ENCODE peak calls at places on chromosomes 6 and 20, in eight cellular contexts. One of them, this sample, is unnamed.

GRCh38 chr20:24504331-24505285 is 35.2 kb downstream of the SYNDIG1 start:
- DNase-seq in GM20000: no peak
- DNase-seq in WTC11: no peak
- DNase-seq in GM10248: no peak
- DNase-seq in HFF-Myc: no peak
- DNase-seq in A549: no peak
- DNase-seq in endothelial cell: no peak
- DNase-seq in stomach: no peak
- DNase-seq in this sample: no peak

GRCh38 chr6:163323274-163323673 is 91.2 kb upstream of the QKI start:
- DNase-seq in A549: no peak
- DNase-seq in GM10248: no peak
- DNase-seq in GM20000: no peak
- DNase-seq in WTC11: no peak
- DNase-seq in HFF-Myc: no peak
- DNase-seq in endothelial cell: no peak
- DNase-seq in stomach: no peak
- DNase-seq in this sample: no peak

GRCh38 chr20:51636123-51636522 is 93.6 kb upstream of the NFATC2 start:
- DNase-seq in A549: no peak
- DNase-seq in GM20000: no peak
- DNase-seq in HFF-Myc: no peak
- DNase-seq in stomach: no peak
- DNase-seq in WTC11: no peak
- DNase-seq in GM10248: no peak
- DNase-seq in endothelial cell: no peak
- DNase-seq in this sample: no peak

GRCh38 chr20:12171927-12172581 is 254.4 kb downstream of the BTBD3 start:
- DNase-seq in GM10248: no peak
- DNase-seq in WTC11: no peak
- DNase-seq in HFF-Myc: no peak
- DNase-seq in stomach: no peak
- DNase-seq in A549: no peak
- DNase-seq in GM20000: no peak
- DNase-seq in endothelial cell: no peak
- DNase-seq in this sample: no peak

GRCh38 chr6:39276379-39276995 is 37.7 kb downstream of the KCNK17 start:
- DNase-seq in WTC11: no peak
- DNase-seq in HFF-Myc: no peak
- DNase-seq in A549: no peak
- DNase-seq in GM20000: no peak
- DNase-seq in stomach: no peak
- DNase-seq in endothelial cell: no peak
- DNase-seq in GM10248: no peak
- DNase-seq in this sample: no peak

GRCh38 chr20:63648895-63649589 is 4.2 kb downstream of the STMN3 start:
- DNase-seq in GM20000: no peak
- DNase-seq in A549: no peak
- DNase-seq in HFF-Myc: no peak
- DNase-seq in WTC11: no peak
- DNase-seq in endothelial cell: no peak
- DNase-seq in stomach: no peak
- DNase-seq in GM10248: no peak
- DNase-seq in this sample: no peak

GRCh38 chr6:20693466-20694063 is 159.3 kb downstream of the CDKAL1 start:
- DNase-seq in HFF-Myc: no peak
- DNase-seq in GM20000: no peak
- DNase-seq in WTC11: no peak
- DNase-seq in endothelial cell: no peak
- DNase-seq in stomach: no peak
- DNase-seq in GM10248: no peak
- DNase-seq in A549: no peak
- DNase-seq in this sample: no peak

GRCh38 chr6:33655155-33655554 is 34.0 kb downstream of the ITPR3 start:
- DNase-seq in HFF-Myc: peak; percentile 70
- DNase-seq in endothelial cell: no peak
- DNase-seq in GM20000: no peak
- DNase-seq in WTC11: no peak
- DNase-seq in GM10248: no peak
- DNase-seq in A549: no peak
- DNase-seq in stomach: no peak
- DNase-seq in this sample: no peak

GRCh38 chr6:12354499-12354898 is 64.3 kb downstream of the EDN1 start:
- DNase-seq in endothelial cell: no peak
- DNase-seq in A549: no peak
- DNase-seq in stomach: peak; percentile 58
- DNase-seq in HFF-Myc: no peak
- DNase-seq in GM20000: peak; percentile 22
- DNase-seq in WTC11: no peak
- DNase-seq in GM10248: no peak
- DNase-seq in this sample: no peak

GRCh38 chr20:3595541-3595940 is 67.7 kb downstream of the GFRA4 start:
- DNase-seq in GM10248: no peak
- DNase-seq in endothelial cell: no peak
- DNase-seq in GM20000: no peak
- DNase-seq in A549: no peak
- DNase-seq in WTC11: no peak
- DNase-seq in HFF-Myc: no peak
- DNase-seq in stomach: no peak
- DNase-seq in this sample: no peak

GRCh38 chr6:125477849-125478248 is 176.1 kb upstream of the HDDC2 start:
- DNase-seq in stomach: no peak
- DNase-seq in GM10248: no peak
- DNase-seq in GM20000: no peak
- DNase-seq in endothelial cell: no peak
- DNase-seq in WTC11: no peak
- DNase-seq in HFF-Myc: no peak
- DNase-seq in A549: no peak
- DNase-seq in this sample: no peak

GRCh38 chr20:32205502-32206382 is 1.8 kb downstream of the PLAGL2 start:
- DNase-seq in WTC11: no peak
- DNase-seq in A549: no peak
- DNase-seq in HFF-Myc: no peak
- DNase-seq in GM10248: no peak
- DNase-seq in endothelial cell: no peak
- DNase-seq in GM20000: no peak
- DNase-seq in stomach: no peak
- DNase-seq in this sample: no peak

GRCh38 chr6:93124226-93124625 is 295.1 kb downstream of the EPHA7 start:
- DNase-seq in WTC11: no peak
- DNase-seq in HFF-Myc: no peak
- DNase-seq in endothelial cell: no peak
- DNase-seq in GM10248: no peak
- DNase-seq in A549: no peak
- DNase-seq in stomach: no peak
- DNase-seq in GM20000: no peak
- DNase-seq in this sample: no peak

GRCh38 chr6:27288136-27289044 is 23.7 kb downstream of the POM121L2 start:
- DNase-seq in endothelial cell: peak; percentile 70
- DNase-seq in HFF-Myc: no peak
- DNase-seq in stomach: no peak
- DNase-seq in GM20000: no peak
- DNase-seq in A549: peak; percentile 28
- DNase-seq in GM10248: no peak
- DNase-seq in WTC11: peak; percentile 68
- DNase-seq in this sample: no peak

GRCh38 chr6:115415378-115415777 is 645.3 kb downstream of the FRK start:
- DNase-seq in A549: no peak
- DNase-seq in WTC11: peak; percentile 57
- DNase-seq in endothelial cell: no peak
- DNase-seq in stomach: no peak
- DNase-seq in GM10248: no peak
- DNase-seq in HFF-Myc: no peak
- DNase-seq in GM20000: no peak
- DNase-seq in this sample: no peak

GRCh38 chr6:111382476-111383294 is 100.3 kb downstream of the REV3L start:
- DNase-seq in GM20000: no peak
- DNase-seq in A549: no peak
- DNase-seq in GM10248: no peak
- DNase-seq in WTC11: no peak
- DNase-seq in stomach: no peak
- DNase-seq in HFF-Myc: no peak
- DNase-seq in endothelial cell: no peak
- DNase-seq in this sample: no peak

GRCh38 chr6:157848693-157849092 is 25.6 kb downstream of the SNX9 start:
- DNase-seq in A549: no peak
- DNase-seq in GM10248: no peak
- DNase-seq in stomach: no peak
- DNase-seq in endothelial cell: no peak
- DNase-seq in WTC11: no peak
- DNase-seq in GM20000: no peak
- DNase-seq in HFF-Myc: no peak
- DNase-seq in this sample: no peak

GRCh38 chr20:58310291-58310782 is 822 bp downstream of the RAB22A start:
- DNase-seq in stomach: no peak
- DNase-seq in endothelial cell: no peak
- DNase-seq in HFF-Myc: no peak
- DNase-seq in A549: no peak
- DNase-seq in GM20000: peak; percentile 19
- DNase-seq in GM10248: no peak
- DNase-seq in WTC11: no peak
- DNase-seq in this sample: no peak

DNA sequence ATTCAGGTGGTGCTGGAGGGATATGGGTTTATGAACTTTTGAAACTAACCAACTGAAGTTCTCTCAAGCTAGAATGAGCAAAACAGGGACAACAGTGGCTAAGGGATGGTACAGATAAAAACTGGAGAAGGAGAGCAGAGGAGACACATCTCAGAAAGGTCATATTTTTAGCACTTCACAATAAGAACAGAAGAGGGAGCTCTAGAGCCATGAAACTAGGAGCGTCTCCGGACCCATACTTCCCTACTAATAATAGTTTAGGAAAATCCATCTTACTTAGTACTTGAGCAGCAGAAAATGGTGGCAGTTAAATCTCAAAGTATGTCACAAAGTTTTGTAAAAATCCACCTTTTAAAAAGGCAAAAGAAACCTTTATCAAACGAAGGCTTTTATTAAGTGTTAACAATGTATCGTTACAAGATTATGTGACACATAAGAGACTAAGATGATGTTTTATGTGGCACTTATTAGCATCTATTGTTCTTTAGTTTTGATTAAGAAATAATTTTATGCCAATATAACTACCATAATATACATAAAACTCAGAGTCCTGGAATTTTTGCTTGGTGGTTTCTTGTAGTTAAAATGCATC is 278.6 kb downstream of the TBC1D32 start:
- DNase-seq in endothelial cell: peak; percentile 25
- DNase-seq in GM10248: peak; percentile 15
- DNase-seq in HFF-Myc: peak; percentile 30
- DNase-seq in WTC11: no peak
- DNase-seq in A549: peak; percentile 42
- DNase-seq in stomach: no peak
- DNase-seq in GM20000: peak; percentile 32
- DNase-seq in this sample: no peak
- TF ChIP-seq CTCF in endothelial cell: peak; percentile 74
- TF ChIP-seq CTCF in GM10248: peak; percentile 55
- TF ChIP-seq CTCF in HFF-Myc: peak; percentile 65
- TF ChIP-seq CTCF in WTC11: peak; percentile 60
- TF ChIP-seq CTCF in A549: peak; percentile 59
- TF ChIP-seq CTCF in stomach: peak; percentile 61
- TF ChIP-seq CTCF in GM20000: peak; percentile 34
- TF ChIP-seq CTCF in this sample: no peak

DNA sequence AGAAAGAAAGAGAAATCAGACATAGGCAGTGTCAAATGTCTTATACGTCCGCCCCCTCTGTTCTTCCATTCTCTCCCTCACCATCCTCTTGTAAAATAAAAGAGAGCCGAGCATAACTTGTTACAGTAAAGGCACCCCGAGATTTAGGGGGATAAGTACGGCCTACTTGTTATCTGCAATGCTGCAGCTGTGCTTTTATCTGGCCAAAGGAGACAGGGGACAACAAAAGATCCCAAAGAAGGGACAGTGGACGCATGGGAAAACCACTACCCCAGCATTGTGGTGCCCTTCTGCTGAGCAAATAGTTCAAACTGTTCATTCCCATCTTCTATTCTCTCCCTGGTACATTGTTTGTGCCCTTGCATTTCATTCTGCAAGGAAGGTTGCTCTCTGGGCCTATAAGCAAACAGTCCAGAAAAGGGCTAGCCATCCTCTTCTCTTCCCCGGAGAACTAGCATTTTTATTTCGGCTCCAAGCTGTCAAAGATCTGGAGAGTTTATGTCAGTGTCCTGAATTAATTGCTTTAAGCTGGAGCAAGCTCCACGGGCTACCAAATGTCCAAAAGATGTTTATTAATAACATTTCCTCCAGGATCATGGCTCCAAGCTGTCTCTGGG is 22.3 kb downstream of the FOXA2 start:
- DNase-seq in WTC11: no peak
- DNase-seq in HFF-Myc: no peak
- DNase-seq in stomach: no peak
- DNase-seq in GM10248: no peak
- DNase-seq in A549: no peak
- DNase-seq in endothelial cell: no peak
- DNase-seq in GM20000: no peak
- DNase-seq in this sample: no peak
- TF ChIP-seq CTCF in WTC11: no peak
- TF ChIP-seq CTCF in HFF-Myc: no peak
- TF ChIP-seq CTCF in stomach: no peak
- TF ChIP-seq CTCF in GM10248: no peak
- TF ChIP-seq CTCF in A549: no peak
- TF ChIP-seq CTCF in endothelial cell: no peak
- TF ChIP-seq CTCF in GM20000: no peak
- TF ChIP-seq CTCF in this sample: no peak

DNA sequence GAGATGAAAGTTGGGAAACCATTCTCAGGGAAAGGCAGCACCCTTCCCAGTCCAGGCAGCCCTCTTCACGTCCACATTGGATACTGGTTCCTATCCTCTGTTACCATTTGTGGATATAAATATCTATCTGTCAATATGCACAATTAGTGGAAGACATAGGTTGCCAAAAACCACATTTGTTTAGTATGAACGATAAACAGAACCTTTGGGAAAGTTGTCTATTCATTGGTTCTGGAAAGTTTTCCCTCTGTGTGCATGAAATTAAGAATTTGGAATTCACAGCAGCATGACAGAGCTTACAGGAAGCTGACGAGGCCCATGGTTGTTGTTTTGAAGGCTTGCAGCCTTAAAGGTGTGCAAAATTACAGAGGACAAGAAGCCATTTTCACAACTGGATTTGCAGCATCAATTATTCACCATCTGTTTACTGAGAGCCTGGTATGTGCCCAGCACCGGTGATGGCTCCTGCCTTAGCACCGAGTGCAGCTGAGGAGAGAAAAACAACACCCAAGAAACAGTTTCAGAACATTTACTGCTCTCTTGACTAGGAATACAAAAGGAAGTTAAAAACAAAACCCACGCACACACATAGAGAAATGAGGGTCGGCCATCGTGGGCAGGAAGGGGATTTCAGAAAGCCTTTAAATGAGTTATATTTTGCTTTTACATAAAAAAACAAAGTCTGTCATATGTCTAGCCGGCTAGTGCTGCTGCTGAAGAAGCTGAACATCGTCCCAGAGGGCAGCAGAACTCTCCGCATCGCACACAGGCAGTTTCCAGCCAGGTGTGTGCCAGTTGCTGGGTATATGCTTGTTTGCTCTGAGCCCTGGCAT is 319.6 kb downstream of the FARS2 start:
- DNase-seq in GM20000: peak; percentile 12
- DNase-seq in stomach: no peak
- DNase-seq in HFF-Myc: no peak
- DNase-seq in A549: no peak
- DNase-seq in WTC11: no peak
- DNase-seq in endothelial cell: no peak
- DNase-seq in GM10248: no peak
- DNase-seq in this sample: no peak
- TF ChIP-seq CTCF in GM20000: no peak
- TF ChIP-seq CTCF in stomach: no peak
- TF ChIP-seq CTCF in HFF-Myc: no peak
- TF ChIP-seq CTCF in A549: no peak
- TF ChIP-seq CTCF in WTC11: no peak
- TF ChIP-seq CTCF in endothelial cell: no peak
- TF ChIP-seq CTCF in GM10248: no peak
- TF ChIP-seq CTCF in this sample: no peak

GRCh38 chr6:160071805-160072687 is 49.6 kb upstream of the SLC22A1 start:
- DNase-seq in endothelial cell: no peak
- DNase-seq in GM20000: no peak
- DNase-seq in WTC11: peak; percentile 40
- DNase-seq in GM10248: no peak
- DNase-seq in HFF-Myc: no peak
- DNase-seq in A549: peak; percentile 27
- DNase-seq in stomach: no peak
- DNase-seq in this sample: no peak
- TF ChIP-seq CTCF in endothelial cell: no peak
- TF ChIP-seq CTCF in GM20000: peak; percentile 14
- TF ChIP-seq CTCF in WTC11: no peak
- TF ChIP-seq CTCF in GM10248: peak; percentile 22
- TF ChIP-seq CTCF in HFF-Myc: no peak
- TF ChIP-seq CTCF in A549: peak; percentile 15
- TF ChIP-seq CTCF in stomach: no peak
- TF ChIP-seq CTCF in this sample: no peak

This sample was measured in activated B cell treated with CpG ODN at 0.5 μM for 24 hours.